ENCODE peak calls at places on chromosomes 2 and 18, in nine cellular contexts. O is AG09309, K is breast epithelium, U is endothelial cell, M is esophagus squamous epithelium, F is GM12865, I is upper lobe of right lung, L is AG10803, E is spleen. Q is an unnamed sample.

GRCh38 chr2:37683926-37684780 is 12.7 kb upstream of the CDC42EP3 start:
- DNase-seq in I (no peak), U (no peak), O (no peak), M (no peak), L (no peak), F (no peak), K (no peak), E (no peak), Q (no peak)

GRCh38 chr2:64645014-64645418 is 8.7 kb downstream of the SERTAD2 start:
- DNase-seq in U (peak), K (no peak), M (no peak), L (peak), I (no peak), E (no peak), O (peak), F (peak), Q (no peak)

GRCh38 chr2:162029287-162029901 is 44.6 kb downstream of the DPP4 start:
- DNase-seq in O (no peak), U (no peak), F (no peak), E (no peak), L (peak), K (no peak), I (no peak), M (no peak), Q (no peak)

GRCh38 chr18:65752625-65753325 is 2.0 kb downstream of the CDH7 start:
- DNase-seq in F (no peak), U (no peak), L (no peak), O (no peak), E (no peak), K (no peak), I (no peak), M (no peak), Q (no peak)

GRCh38 chr2:197919487-197919886 is 115.1 kb downstream of the PLCL1 start:
- DNase-seq in F (no peak), U (no peak), E (no peak), I (no peak), O (no peak), M (no peak), L (no peak), K (no peak), Q (no peak)

GRCh38 chr2:113164930-113165585 is 8.7 kb upstream of the PSD4 start:
- DNase-seq in K (no peak), M (no peak), I (no peak), U (no peak), O (no peak), E (peak), L (no peak), F (no peak), Q (no peak)

GRCh38 chr2:15435474-15435873 is 125.7 kb downstream of the NBAS start:
- DNase-seq in M (no peak), E (no peak), O (no peak), F (no peak), I (no peak), L (no peak), K (no peak), U (no peak), Q (no peak)

GRCh38 chr18:58604301-58604700 is 24.6 kb downstream of the ALPK2 start:
- DNase-seq in M (no peak), L (no peak), K (no peak), O (no peak), F (no peak), U (no peak), I (no peak), E (no peak), Q (no peak)

GRCh38 chr2:142745691-142746090 is 131.8 kb upstream of the KYNU start:
- DNase-seq in I (no peak), M (no peak), L (no peak), F (no peak), O (no peak), U (no peak), K (no peak), E (no peak), Q (no peak)

GRCh38 chr2:26740890-26741302 is 23.2 kb upstream of the SLC35F6 start:
- DNase-seq in I (no peak), L (no peak), M (no peak), F (peak), O (no peak), E (no peak), U (no peak), K (no peak), Q (no peak)

GRCh38 chr2:221087779-221088178 is 484.3 kb downstream of the EPHA4 start:
- DNase-seq in E (no peak), O (no peak), F (no peak), U (no peak), I (no peak), M (no peak), K (no peak), L (no peak), Q (no peak)

GRCh38 chr2:229111744-229112143 is 159.3 kb downstream of the PID1 start:
- DNase-seq in E (no peak), F (no peak), L (no peak), O (no peak), U (no peak), K (no peak), I (no peak), M (no peak), Q (no peak)

GRCh38 chr18:8889479-8889878 is 184.1 kb downstream of the MTCL1 start:
- DNase-seq in U (no peak), E (no peak), M (no peak), K (no peak), L (peak), F (no peak), I (no peak), O (peak), Q (no peak)

GRCh38 chr2:198098918-198099317 is 294.5 kb downstream of the PLCL1 start:
- DNase-seq in I (no peak), K (no peak), M (no peak), U (no peak), O (no peak), F (no peak), E (no peak), L (peak), Q (no peak)

GRCh38 chr18:21777814-21778213 is 37.2 kb downstream of the MIB1 start:
- DNase-seq in L (no peak), M (no peak), O (no peak), U (no peak), E (no peak), I (no peak), F (peak), K (no peak), Q (no peak)

GRCh38 chr2:101002562-101003277 is 631 bp downstream of the RPL31 start:
- DNase-seq in I (no peak), K (no peak), E (no peak), L (no peak), U (no peak), F (peak), O (no peak), M (no peak), Q (no peak)

GRCh38 chr2:120590841-120591240 is 144.8 kb upstream of the GLI2 start:
- DNase-seq in E (no peak), K (no peak), M (no peak), U (no peak), I (no peak), O (no peak), L (no peak), F (no peak), Q (no peak)

GRCh38 chr2:54597153-54597827 is 126.2 kb upstream of the EML6 start:
- DNase-seq in I (no peak), O (no peak), L (no peak), E (no peak), M (no peak), K (no peak), F (no peak), U (no peak), Q (no peak)

GRCh38 chr2:147346142-147346541 is 498.7 kb upstream of the ACVR2A start:
- DNase-seq in O (no peak), E (no peak), M (no peak), I (no peak), L (no peak), K (no peak), U (no peak), F (no peak), Q (no peak)

GRCh38 chr2:67600472-67600871 is 203.3 kb downstream of the ETAA1 start:
- DNase-seq in E (no peak), M (no peak), L (no peak), I (no peak), F (no peak), U (no peak), O (no peak), K (no peak), Q (no peak)

GRCh38 chr2:73979021-73979420 is 5.7 kb upstream of the TET3 start:
- DNase-seq in M (no peak), O (no peak), L (no peak), F (peak), K (no peak), I (no peak), U (no peak), E (no peak), Q (no peak)

GRCh38 chr18:64119916-64120315 is 29.0 kb downstream of the LINC00305 start:
- DNase-seq in L (no peak), M (no peak), I (no peak), F (peak), K (no peak), U (no peak), O (no peak), E (no peak), Q (no peak)

GRCh38 chr2:63018439-63018838 is 32.2 kb upstream of the OTX1 start:
- DNase-seq in E (no peak), M (no peak), L (no peak), I (no peak), K (no peak), F (no peak), U (no peak), O (no peak), Q (no peak)

GRCh38 chr2:227479865-227480475 is 8.0 kb downstream of the AGFG1 start:
- DNase-seq in M (no peak), F (peak), K (no peak), L (peak), U (no peak), I (no peak), O (peak), E (no peak), Q (no peak)

GRCh38 chr2:111057045-111057444 is 63.7 kb upstream of the BCL2L11 start:
- DNase-seq in U (no peak), I (no peak), O (no peak), E (no peak), L (no peak), K (no peak), M (no peak), F (peak), Q (no peak)

GRCh38 chr2:24955232-24955631 is 16.5 kb downstream of the DNAJC27 start:
- DNase-seq in I (no peak), O (no peak), L (no peak), F (no peak), K (no peak), E (no peak), M (no peak), U (no peak), Q (no peak)

GRCh38 chr2:10331033-10331701 is 28.5 kb downstream of the HPCAL1 start:
- DNase-seq in L (peak), M (no peak), U (no peak), K (peak), E (peak), F (peak), O (no peak), I (peak), Q (peak)

GRCh38 chr2:1421731-1422130 is 8.5 kb downstream of the TPO start:
- DNase-seq in I (no peak), L (no peak), F (no peak), U (no peak), O (no peak), M (no peak), K (no peak), E (no peak), Q (no peak)

GRCh38 chr18:39030124-39030655 is 1464.6 kb upstream of the CELF4 start:
- DNase-seq in L (no peak), O (no peak), F (no peak), E (no peak), K (no peak), M (no peak), U (no peak), I (no peak), Q (no peak)

GRCh38 chr2:95143838-95144237 is 15.8 kb downstream of the ZNF514 start:
- DNase-seq in I (no peak), K (no peak), L (no peak), M (no peak), O (no peak), F (no peak), E (no peak), U (no peak), Q (no peak)

GRCh38 chr2:95149397-95149984 is 10.2 kb downstream of the ZNF514 start:
- DNase-seq in U (no peak), I (no peak), O (no peak), L (no peak), F (no peak), M (no peak), E (no peak), K (no peak), Q (no peak)
- TF ChIP-seq CTCF in U (no peak), I (no peak), O (no peak), L (no peak), F (no peak), M (no peak), E (no peak), K (no peak), Q (no peak)

GRCh38 chr2:121902171-121902591 is 146.7 kb downstream of the TSN start:
- DNase-seq in L (peak), F (no peak), O (no peak), I (no peak), M (no peak), K (no peak), U (no peak), E (no peak), Q (no peak)
- TF ChIP-seq CTCF in L (peak), F (no peak), O (no peak), I (peak), M (no peak), K (no peak), U (no peak), E (no peak), Q (no peak)

GRCh38 chr2:196639180-196640030 is at the start of gene CCDC150:
- DNase-seq in U (peak), K (peak), L (peak), M (peak), E (peak), F (peak), I (peak), O (peak), Q (peak)
- TF ChIP-seq CTCF in U (no peak), K (no peak), L (peak), M (no peak), E (no peak), F (no peak), I (no peak), O (peak), Q (peak)

GRCh38 chr2:160431441-160431840 is 62.2 kb downstream of the RBMS1 start:
- DNase-seq in K (no peak), I (no peak), U (no peak), O (no peak), F (no peak), E (no peak), M (no peak), L (no peak), Q (no peak)

GRCh38 chr2:160428425-160428763 is 65.2 kb downstream of the RBMS1 start:
- DNase-seq in U (no peak), O (no peak), F (no peak), I (no peak), E (no peak), L (no peak), M (no peak), K (no peak), Q (no peak)

GRCh38 chr2:160430001-160430344 is 63.6 kb downstream of the RBMS1 start:
- DNase-seq in K (no peak), E (no peak), M (no peak), I (no peak), O (no peak), F (no peak), L (no peak), U (no peak), Q (no peak)

GRCh38 chr2:160427629-160428424 is 65.8 kb downstream of the RBMS1 start:
- DNase-seq in I (no peak), E (peak), L (peak), U (no peak), F (peak), O (peak), M (no peak), K (peak), Q (no peak)

DNA sequence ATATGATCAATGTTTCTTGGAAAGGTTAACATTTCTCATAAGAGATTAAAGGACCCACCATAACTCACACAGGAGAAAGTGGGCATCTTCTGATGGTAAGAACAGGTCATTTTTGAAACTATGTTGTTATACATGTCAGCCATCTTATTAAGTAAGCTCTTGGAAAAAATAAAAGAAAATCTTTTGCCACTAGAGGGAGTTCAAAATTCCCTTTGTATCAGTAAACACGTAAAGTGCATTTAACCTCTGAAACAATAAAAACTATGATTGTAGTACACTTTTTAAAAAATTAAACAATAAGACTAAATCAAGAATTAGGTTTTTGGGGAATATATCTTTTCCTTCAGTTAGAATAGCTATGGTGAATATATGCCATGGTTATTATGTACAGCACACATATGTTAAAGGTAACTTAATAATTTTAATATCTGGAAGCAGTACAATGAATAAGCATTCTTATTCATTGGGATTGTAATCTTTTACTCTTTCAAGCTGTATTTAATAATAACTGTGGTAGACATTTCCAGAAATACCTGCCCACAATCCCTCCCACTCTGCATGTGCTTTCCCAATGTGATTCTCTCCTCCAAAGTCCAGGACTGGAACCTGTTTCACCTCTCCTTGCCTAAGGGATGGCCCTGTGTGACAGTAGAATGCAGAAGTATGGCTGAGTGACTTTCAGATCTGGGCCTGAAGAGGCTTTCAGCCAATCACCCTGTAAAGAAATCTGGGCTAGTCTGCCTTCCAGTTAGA is 64.2 kb downstream of the RBMS1 start:
- DNase-seq in I (no peak), M (no peak), E (no peak), F (peak), K (no peak), U (no peak), L (peak), O (no peak), Q (no peak)
- TF ChIP-seq CTCF in I (peak), M (peak), E (peak), F (peak), K (peak), U (peak), L (peak), O (peak), Q (peak)

GRCh38 chr2:71155846-71156245 is 25.4 kb downstream of the MPHOSPH10 start:
- DNase-seq in K (no peak), L (no peak), E (no peak), F (no peak), O (no peak), M (no peak), U (no peak), I (no peak), Q (no peak)

GRCh38 chr2:71156531-71156930 is 26.1 kb downstream of the MPHOSPH10 start:
- DNase-seq in L (peak), M (no peak), F (no peak), O (peak), I (no peak), K (no peak), E (no peak), U (no peak), Q (no peak)

GRCh38 chr2:71154279-71154678 is 23.8 kb downstream of the MPHOSPH10 start:
- DNase-seq in M (no peak), I (no peak), E (no peak), U (no peak), O (no peak), L (no peak), F (no peak), K (no peak), Q (no peak)

GRCh38 chr2:71153585-71153984 is 23.2 kb downstream of the MPHOSPH10 start:
- DNase-seq in L (no peak), F (no peak), E (no peak), M (no peak), U (no peak), K (no peak), O (no peak), I (no peak), Q (no peak)

DNA sequence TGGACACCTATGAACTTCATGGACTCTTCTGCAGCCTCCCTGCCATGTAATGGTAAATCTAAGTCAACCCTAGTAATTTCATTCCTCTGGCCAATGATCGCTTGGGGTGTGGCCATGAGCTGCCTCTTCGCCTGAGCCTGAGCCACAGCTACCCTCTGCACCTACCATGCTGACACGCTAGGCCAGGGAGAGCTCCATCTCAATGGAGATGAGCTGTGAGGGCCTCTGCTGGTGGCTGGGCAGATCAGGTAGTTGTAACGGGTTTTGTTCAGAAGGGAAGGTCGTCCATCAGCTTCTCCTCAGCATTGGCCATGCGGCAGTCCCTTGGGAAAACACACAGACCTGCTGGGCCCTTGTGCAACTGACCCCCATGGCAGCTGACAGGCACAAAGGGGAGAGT is 24.4 kb downstream of the MPHOSPH10 start:
- DNase-seq in E (no peak), I (no peak), M (no peak), L (no peak), F (peak), U (no peak), O (no peak), K (no peak), Q (no peak)
- TF ChIP-seq CTCF in E (no peak), I (no peak), M (no peak), L (no peak), F (peak), U (no peak), O (peak), K (no peak), Q (no peak)

GRCh38 chr2:104025296-104025695 is 828.6 kb upstream of the POU3F3 start:
- DNase-seq in K (no peak), O (no peak), L (no peak), U (no peak), E (no peak), F (no peak), I (no peak), M (no peak), Q (no peak)
- TF ChIP-seq CTCF in K (no peak), O (no peak), L (no peak), U (no peak), E (no peak), F (no peak), I (no peak), M (no peak), Q (no peak)